ENCODE peak calls at places on chromosomes 16 and 17, in eight cellular contexts. V is esophagus squamous epithelium, E is stomach, M is IMR-90, F is K562, K is A549, I is GM12891, X is sigmoid colon. J is an unnamed sample.

GRCh38 chr17:77491921-77492445 is 351.2 kb downstream of the SEC14L1 start:
- DNase-seq in V (no peak), E (no peak), M (no peak), F (no peak), K (no peak), I (peak), X (peak), J (no peak)

GRCh38 chr17:13601317-13601775 is 383 bp downstream of the HS3ST3A1 start:
- DNase-seq in V (no peak), E (no peak), M (no peak), F (no peak), K (no peak), I (peak), X (peak), J (no peak)

GRCh38 chr16:6615661-6616060 is 717.0 kb upstream of the RBFOX1 start:
- DNase-seq in V (no peak), E (no peak), M (no peak), F (no peak), K (no peak), I (no peak), X (no peak), J (no peak)

GRCh38 chr17:32288600-32288999 is 23.0 kb downstream of the RHBDL3 start:
- DNase-seq in V (no peak), E (no peak), M (no peak), F (no peak), K (no peak), I (no peak), X (no peak), J (no peak)

GRCh38 chr17:22454070-22454999 is 762.0 kb downstream of the KCNJ18 start:
- DNase-seq in V (no peak), E (no peak), M (no peak), F (peak), K (no peak), I (no peak), X (no peak), J (no peak)

GRCh38 chr17:57562231-57562630 is 182.9 kb downstream of the CCDC182 start:
- DNase-seq in V (no peak), E (no peak), M (no peak), F (no peak), K (no peak), I (no peak), X (no peak), J (no peak)

GRCh38 chr16:86228713-86229112 is 281.6 kb upstream of the FOXF1 start:
- DNase-seq in V (no peak), E (no peak), M (no peak), F (no peak), K (no peak), I (no peak), X (no peak), J (no peak)

GRCh38 chr17:954431-955164 is 25.0 kb downstream of the NXN start:
- DNase-seq in V (no peak), E (no peak), M (peak), F (no peak), K (peak), I (no peak), X (no peak), J (no peak)

GRCh38 chr17:44375196-44376017 is 11.8 kb upstream of the FAM171A2 start:
- DNase-seq in V (no peak), E (no peak), M (no peak), F (no peak), K (no peak), I (no peak), X (no peak), J (no peak)

GRCh38 chr16:20023190-20023589 is 50.5 kb downstream of the GPR139 start:
- DNase-seq in V (no peak), E (no peak), M (peak), F (peak), K (peak), I (no peak), X (no peak), J (peak)

GRCh38 chr17:40458001-40458791 is 14.9 kb downstream of the IGFBP4 start:
- DNase-seq in V (no peak), E (peak), M (peak), F (no peak), K (peak), I (no peak), X (peak), J (no peak)

GRCh38 chr17:6435968-6436367 is 1.0 kb upstream of the AIPL1 start:
- DNase-seq in V (peak), E (peak), M (peak), F (peak), K (peak), I (peak), X (no peak), J (peak)

GRCh38 chr16:82033006-82033405 is 2.0 kb upstream of the HSD17B2 start:
- DNase-seq in V (no peak), E (peak), M (no peak), F (no peak), K (no peak), I (no peak), X (no peak), J (no peak)

GRCh38 chr16:15051387-15051951 is 4.4 kb downstream of the NTAN1 start:
- DNase-seq in V (no peak), E (no peak), M (no peak), F (no peak), K (no peak), I (no peak), X (no peak), J (no peak)

GRCh38 chr17:16878084-16878483 is 93.8 kb downstream of the TNFRSF13B start:
- DNase-seq in V (no peak), E (peak), M (no peak), F (no peak), K (no peak), I (no peak), X (no peak), J (no peak)

GRCh38 chr17:21201302-21201602 is 12.7 kb downstream of the TMEM11 start:
- DNase-seq in V (no peak), E (no peak), M (no peak), F (no peak), K (no peak), I (no peak), X (no peak), J (no peak)

GRCh38 chr16:88940196-88941050 is 36.6 kb downstream of the CBFA2T3 start:
- DNase-seq in V (no peak), E (no peak), M (no peak), F (no peak), K (peak), I (peak), X (no peak), J (no peak)

GRCh38 chr17:19677736-19678379 is 29.3 kb downstream of the ALDH3A2 start:
- DNase-seq in V (no peak), E (no peak), M (no peak), F (no peak), K (peak), I (no peak), X (no peak), J (no peak)

GRCh38 chr17:71500761-71501555 is 619.9 kb upstream of the SOX9 start:
- DNase-seq in V (no peak), E (no peak), M (no peak), F (no peak), K (no peak), I (no peak), X (no peak), J (no peak)

GRCh38 chr17:69783865-69784264 is 291.2 kb upstream of the KCNJ16 start:
- DNase-seq in V (no peak), E (no peak), M (no peak), F (no peak), K (no peak), I (no peak), X (no peak), J (no peak)

GRCh38 chr17:45293413-45294211 is 23.2 kb downstream of the MAP3K14 start:
- DNase-seq in V (no peak), E (peak), M (peak), F (peak), K (peak), I (no peak), X (peak), J (no peak)

GRCh38 chr17:8885968-8886674 is 18.6 kb upstream of the PIK3R6 start:
- DNase-seq in V (no peak), E (no peak), M (no peak), F (peak), K (no peak), I (no peak), X (no peak), J (no peak)

GRCh38 chr17:82349287-82349701 is 9.8 kb upstream of the TEX19 start:
- DNase-seq in V (no peak), E (no peak), M (no peak), F (no peak), K (no peak), I (no peak), X (no peak), J (no peak)

GRCh38 chr17:76532072-76532651 is 5.3 kb downstream of the CYGB start:
- DNase-seq in V (no peak), E (no peak), M (peak), F (no peak), K (no peak), I (no peak), X (no peak), J (no peak)

GRCh38 chr17:31815212-31815611 is 43.8 kb downstream of the COPRS start:
- DNase-seq in V (no peak), E (no peak), M (no peak), F (no peak), K (no peak), I (no peak), X (no peak), J (no peak)

GRCh38 chr16:68369697-68370096 is 58.9 kb downstream of the PRMT7 start:
- DNase-seq in V (no peak), E (no peak), M (no peak), F (no peak), K (no peak), I (peak), X (no peak), J (no peak)

GRCh38 chr17:76446449-76447231 is 6.3 kb downstream of the UBE2O start:
- DNase-seq in V (no peak), E (peak), M (peak), F (peak), K (peak), I (no peak), X (no peak), J (no peak)

GRCh38 chr17:73316919-73317505 is 5.2 kb upstream of the CDC42EP4 start:
- DNase-seq in V (no peak), E (no peak), M (no peak), F (no peak), K (no peak), I (no peak), X (no peak), J (no peak)

GRCh38 chr17:35368086-35368824 is 5.2 kb downstream of the SLFN11 start:
- DNase-seq in V (no peak), E (no peak), M (peak), F (no peak), K (no peak), I (peak), X (no peak), J (no peak)

GRCh38 chr16:86477642-86478041 is 32.7 kb upstream of the FOXF1 start:
- DNase-seq in V (no peak), E (no peak), M (peak), F (no peak), K (no peak), I (no peak), X (peak), J (no peak)

GRCh38 chr17:4519361-4519788 is 20.7 kb downstream of the SPNS2 start:
- DNase-seq in V (no peak), E (peak), M (no peak), F (no peak), K (no peak), I (no peak), X (peak), J (no peak)

GRCh38 chr16:4263504-4264436 is 9.1 kb downstream of the TFAP4 start:
- DNase-seq in V (no peak), E (peak), M (peak), F (peak), K (peak), I (no peak), X (peak), J (peak)

GRCh38 chr17:78258323-78259229 is 27.1 kb downstream of the TMEM235 start:
- DNase-seq in V (no peak), E (peak), M (peak), F (peak), K (no peak), I (no peak), X (no peak), J (peak)

GRCh38 chr17:77824780-77825280 is 133.7 kb upstream of the TNRC6C start:
- DNase-seq in V (no peak), E (no peak), M (no peak), F (no peak), K (no peak), I (no peak), X (peak), J (no peak)

GRCh38 chr17:67528751-67529436 is 151.8 kb downstream of the PITPNC1 start:
- DNase-seq in V (no peak), E (peak), M (peak), F (no peak), K (peak), I (no peak), X (peak), J (no peak)

GRCh38 chr17:63827002-63827800 is at the start of the genes FTSJ3 and PSMC5:
- DNase-seq in V (peak), E (peak), M (peak), F (peak), K (peak), I (peak), X (peak), J (peak)
- TF ChIP-seq POLR2A in V (no peak), E (no peak), M (peak), F (peak), K (peak), I (peak), X (peak), J (peak)

DNA sequence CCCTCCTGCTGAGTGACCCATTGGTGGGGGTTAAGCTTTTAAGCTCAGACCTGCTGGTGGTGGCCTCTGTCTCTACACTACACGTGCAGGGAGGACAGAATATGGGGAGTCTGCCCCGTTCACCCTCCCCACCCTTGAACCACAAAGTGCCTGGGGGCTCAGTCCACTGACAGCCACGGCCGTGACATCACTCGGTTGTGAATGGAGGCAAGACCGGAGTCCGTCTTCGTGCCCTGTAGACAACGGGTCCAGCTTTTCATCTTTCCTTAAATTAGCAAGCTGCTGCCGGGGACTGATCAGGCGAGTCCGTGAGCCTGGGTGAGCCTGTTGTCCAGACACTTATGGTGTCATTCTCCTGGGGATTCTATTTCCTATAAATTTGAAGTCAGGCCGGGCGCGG is 67.4 kb downstream of the CRISPLD2 start:
- DNase-seq in V (no peak), E (no peak), M (no peak), F (no peak), K (no peak), I (no peak), X (no peak), J (no peak)
- TF ChIP-seq POLR2A in V (no peak), E (no peak), M (no peak), F (no peak), K (no peak), I (no peak), X (no peak), J (no peak)

DNA sequence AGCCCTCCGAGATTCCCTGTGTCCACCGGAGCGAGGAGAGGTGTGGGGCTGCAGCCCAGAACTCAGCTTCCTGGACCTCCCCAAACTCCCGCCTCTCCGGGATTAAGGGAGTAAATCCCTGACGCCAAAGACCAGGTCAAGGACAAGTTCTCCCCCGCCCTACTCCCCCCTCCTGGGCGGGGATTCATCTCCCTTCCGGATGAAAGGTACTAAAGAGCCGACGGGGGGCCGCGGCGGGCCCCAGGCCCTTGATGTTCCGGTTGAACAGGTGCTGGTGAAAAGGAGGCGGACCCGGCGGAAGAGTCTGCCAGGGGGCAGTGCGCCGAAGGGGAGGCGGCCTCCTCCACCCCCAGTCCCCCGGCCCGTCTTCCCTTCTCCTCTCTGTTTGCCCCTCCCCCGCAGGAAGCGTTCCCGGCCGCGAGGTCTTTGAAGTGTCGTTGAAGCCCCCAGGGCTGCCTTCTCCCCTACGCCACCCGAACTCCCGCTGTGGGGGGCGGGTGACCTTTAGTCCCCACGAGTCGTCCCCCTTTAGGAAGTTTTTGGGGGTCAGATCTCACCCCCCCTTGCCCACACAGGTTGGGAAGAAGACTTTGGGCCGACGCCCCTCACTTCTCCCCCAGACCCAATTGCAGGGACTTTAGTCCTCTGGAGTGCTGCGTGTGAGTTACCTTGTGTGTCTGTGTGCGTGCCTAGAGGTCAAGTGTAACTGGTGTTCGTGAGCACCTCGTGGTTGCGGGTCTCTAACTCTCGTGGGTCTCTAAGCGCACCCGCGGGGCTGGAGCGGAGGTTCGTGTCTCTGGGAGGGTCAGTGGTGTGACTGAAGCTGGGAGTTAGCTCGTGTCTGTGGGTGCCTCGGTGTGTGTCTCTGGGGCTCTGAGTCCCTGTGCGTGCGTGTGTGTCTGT is 1.1 kb upstream of the MLLT6 start:
- DNase-seq in V (peak), E (peak), M (no peak), F (peak), K (no peak), I (peak), X (peak), J (peak)
- TF ChIP-seq POLR2A in V (no peak), E (no peak), M (no peak), F (peak), K (no peak), I (peak), X (peak), J (peak)

GRCh38 chr16:1966460-1966859 is at the start of gene RNF151:
- DNase-seq in V (no peak), E (no peak), M (no peak), F (no peak), K (no peak), I (no peak), X (no peak), J (no peak)

GRCh38 chr16:1961651-1962067 is 2.3 kb downstream of the NDUFB10 start:
- DNase-seq in V (no peak), E (no peak), M (no peak), F (peak), K (peak), I (no peak), X (no peak), J (peak)

GRCh38 chr16:1965610-1966009 is 984 bp upstream of the RPS2 start:
- DNase-seq in V (no peak), E (no peak), M (no peak), F (no peak), K (no peak), I (no peak), X (no peak), J (no peak)

GRCh38 chr16:1964046-1964505 is 550 bp downstream of the RPS2 start:
- DNase-seq in V (no peak), E (no peak), M (no peak), F (peak), K (peak), I (no peak), X (no peak), J (peak)

GRCh38 chr16:1964506-1965471 is at the start of gene RPS2:
- DNase-seq in V (peak), E (peak), M (peak), F (peak), K (peak), I (peak), X (peak), J (peak)
- TF ChIP-seq POLR2A in V (no peak), E (peak), M (peak), F (peak), K (peak), I (peak), X (peak), J (peak)